ENCODE peak calls at places on chromosomes 2 and 18, in seven cellular contexts. W is GM19239, U is left lung, Z is HepG2, K is neural crest cell, C is renal cortical epithelial cell, T is M059J. A is an unnamed sample.

GRCh38 chr18:44841221-44841620 is 160.5 kb downstream of the SETBP1 start:
- DNase-seq in W (no peak), T (peak), C (peak), Z (no peak), K (no peak), U (no peak), A (no peak)

GRCh38 chr18:24778810-24779418 is 318.5 kb downstream of the HRH4 start:
- DNase-seq in W (no peak), T (no peak), K (no peak), U (no peak), C (peak), Z (no peak), A (no peak)

GRCh38 chr2:69554981-69555380 is 88.6 kb downstream of the AAK1 start:
- DNase-seq in U (no peak), C (no peak), Z (no peak), W (peak), T (no peak), K (no peak), A (no peak)

GRCh38 chr2:23096905-23097602 is 287.9 kb upstream of the KLHL29 start:
- DNase-seq in W (no peak), Z (no peak), C (peak), T (no peak), U (no peak), K (no peak), A (no peak)

GRCh38 chr2:118940486-118941120 is 1.4 kb upstream of the MARCO start:
- DNase-seq in W (no peak), Z (no peak), U (peak), T (no peak), C (no peak), K (no peak), A (no peak)

GRCh38 chr2:71713581-71714580 is 260.5 kb downstream of the DYSF start:
- DNase-seq in W (no peak), C (no peak), T (peak), U (no peak), K (no peak), Z (no peak), A (no peak)

GRCh38 chr2:128807317-128807716 is 488.6 kb upstream of the HS6ST1 start:
- DNase-seq in K (no peak), T (no peak), U (no peak), W (no peak), Z (no peak), C (no peak), A (no peak)

GRCh38 chr2:212414699-212415309 is 123.8 kb downstream of the ERBB4 start:
- DNase-seq in U (no peak), C (no peak), W (no peak), K (no peak), T (no peak), Z (no peak), A (no peak)

GRCh38 chr2:20596973-20597867 is 53.7 kb downstream of the HS1BP3 start:
- DNase-seq in Z (peak), K (no peak), T (peak), C (peak), U (peak), W (no peak), A (no peak)

GRCh38 chr2:221997100-221997499 is 301.7 kb downstream of the PAX3 start:
- DNase-seq in W (no peak), Z (peak), U (no peak), K (no peak), T (peak), C (peak), A (no peak)

GRCh38 chr2:201872576-201872975 is 66.2 kb downstream of the CDK15 start:
- DNase-seq in K (no peak), Z (no peak), C (no peak), T (no peak), U (no peak), W (no peak), A (no peak)

GRCh38 chr2:52934920-52935640 is 832.5 kb upstream of the CHAC2 start:
- DNase-seq in U (no peak), Z (no peak), W (no peak), C (no peak), K (no peak), T (no peak), A (no peak)

GRCh38 chr18:51425889-51426288 is 228.4 kb upstream of the MEX3C start:
- DNase-seq in K (no peak), W (no peak), C (no peak), U (no peak), Z (no peak), T (no peak), A (no peak)

GRCh38 chr18:62616331-62616805 is 93.5 kb downstream of the ZCCHC2 start:
- DNase-seq in Z (peak), W (no peak), U (no peak), T (no peak), C (no peak), K (no peak), A (no peak)

GRCh38 chr2:180776924-180777323 is 203.5 kb upstream of the UBE2E3 start:
- DNase-seq in C (no peak), W (no peak), K (no peak), U (no peak), Z (no peak), T (peak), A (no peak)

GRCh38 chr2:225293638-225294037 is 105.9 kb upstream of the NYAP2 start:
- DNase-seq in U (no peak), C (no peak), K (no peak), T (no peak), W (no peak), Z (no peak), A (no peak)

GRCh38 chr2:56168163-56168562 is 15.6 kb upstream of the CCDC85A start:
- DNase-seq in Z (no peak), C (peak), U (no peak), W (no peak), K (no peak), T (peak), A (no peak)

GRCh38 chr2:113098532-113098931 is 28.9 kb upstream of the IL1RN start:
- DNase-seq in U (no peak), C (no peak), Z (no peak), W (no peak), K (no peak), T (no peak), A (no peak)

GRCh38 chr2:1715184-1716012 is 28.9 kb downstream of the PXDN start:
- DNase-seq in U (no peak), T (no peak), C (no peak), K (no peak), Z (no peak), W (no peak), A (no peak)

GRCh38 chr2:41932241-41933034 is 115.4 kb upstream of the PKDCC start:
- DNase-seq in U (peak), K (no peak), Z (no peak), W (no peak), C (no peak), T (no peak), A (no peak)

GRCh38 chr18:58525517-58525916 is 103.4 kb downstream of the ALPK2 start:
- DNase-seq in U (no peak), T (peak), C (peak), K (no peak), W (no peak), Z (no peak), A (no peak)

GRCh38 chr2:135960598-135961551 is 24.6 kb downstream of the DARS1 start:
- DNase-seq in U (no peak), W (no peak), Z (no peak), C (peak), T (no peak), K (no peak), A (no peak)

GRCh38 chr2:3285901-3286645 is 91.5 kb downstream of the EIPR1 start:
- DNase-seq in W (no peak), C (no peak), T (peak), K (no peak), Z (no peak), U (no peak), A (no peak)

GRCh38 chr18:10685484-10685883 is 159.7 kb downstream of the NAPG start:
- DNase-seq in T (no peak), U (no peak), C (no peak), K (no peak), W (no peak), Z (no peak), A (no peak)

GRCh38 chr2:128172191-128172590 is 81.2 kb downstream of the UGGT1 start:
- DNase-seq in Z (peak), C (no peak), W (no peak), K (no peak), T (peak), U (no peak), A (no peak)

GRCh38 chr2:128438586-128438985 is 119.9 kb upstream of the HS6ST1 start:
- DNase-seq in Z (no peak), T (no peak), C (no peak), W (no peak), K (no peak), U (peak), A (peak)

GRCh38 chr2:171154348-171154747 is 6.3 kb downstream of the TLK1 start:
- DNase-seq in U (no peak), T (peak), C (no peak), Z (no peak), K (no peak), W (no peak), A (no peak)

GRCh38 chr18:57898506-57899124 is 95.5 kb upstream of the ATP8B1 start:
- DNase-seq in Z (no peak), W (no peak), T (peak), C (peak), U (no peak), K (no peak), A (no peak)

GRCh38 chr18:3118195-3119010 is 101.4 kb downstream of the MYOM1 start:
- DNase-seq in K (no peak), U (no peak), T (no peak), Z (peak), W (no peak), C (no peak), A (no peak)

GRCh38 chr2:11805920-11806319 is 59.5 kb downstream of the LPIN1 start:
- DNase-seq in Z (no peak), U (no peak), C (no peak), W (no peak), K (no peak), T (no peak), A (peak)

GRCh38 chr18:49460958-49461601 is 635 bp upstream of the DYM start:
- DNase-seq in Z (no peak), T (no peak), W (no peak), U (no peak), C (no peak), K (no peak), A (no peak)

GRCh38 chr2:80461505-80462197 is 157.1 kb upstream of the LRRTM1 start:
- DNase-seq in U (no peak), K (no peak), C (peak), T (peak), W (no peak), Z (no peak), A (no peak)

GRCh38 chr18:79337184-79337583 is 58.5 kb upstream of the NFATC1 start:
- DNase-seq in T (no peak), W (no peak), U (no peak), K (no peak), C (no peak), Z (no peak), A (no peak)

GRCh38 chr2:146666336-146666735 is 1178.5 kb upstream of the ACVR2A start:
- DNase-seq in Z (no peak), K (no peak), U (no peak), W (no peak), T (peak), C (peak), A (no peak)

GRCh38 chr2:213544940-213545339 is 260.7 kb downstream of the SPAG16 start:
- DNase-seq in W (no peak), Z (no peak), C (no peak), T (peak), K (no peak), U (no peak), A (no peak)

A was measured in activated CD8-positive, alpha-beta memory T cell treated with anti-CD3 and anti-CD28 coated beads, Interleukin-2, amount 10 ng/mL, durations not matched to agents 7 days and 5 days.